ENCODE peak calls at places on chromosomes 6 and 20, in nine cellular contexts. L, R, I, Y, G, S, B, J and O are unnamed samples.
A peak's percentile ranks its signal among the peaks of the same experiment; 100 is the strongest.

GRCh38 chr6:83429857-83430605 is 820 bp downstream of the ME1 start:
- DNase-seq in G (no peak), Y (no peak), L (no peak), R (peak; percentile 23), I (no peak), B (peak; percentile 43), S (peak; percentile 15), J (no peak), O (no peak)

GRCh38 chr6:44651604-44652003 is 264.1 kb downstream of the CDC5L start:
- DNase-seq in R (no peak), Y (no peak), I (no peak), S (no peak), G (no peak), L (no peak), J (no peak), B (no peak), O (no peak)

GRCh38 chr6:2029952-2030351 is 215.5 kb downstream of the GMDS start:
- DNase-seq in J (no peak), R (no peak), B (no peak), L (no peak), I (no peak), Y (no peak), G (no peak), S (no peak), O (no peak)

GRCh38 chr6:33935439-33936080 is 131.8 kb upstream of the MLN start:
- DNase-seq in Y (no peak), I (no peak), S (no peak), R (no peak), G (no peak), B (peak; percentile 58), L (no peak), J (no peak), O (peak; percentile 52)

GRCh38 chr20:33444797-33445560 is 1.4 kb upstream of the SNTA1 start:
- DNase-seq in L (no peak), B (no peak), I (no peak), S (no peak), R (no peak), J (no peak), G (peak; percentile 10), Y (no peak), O (no peak)

GRCh38 chr20:19986419-19986818 is 30.7 kb upstream of the NAA20 start:
- DNase-seq in L (no peak), G (no peak), Y (no peak), I (no peak), R (no peak), B (no peak), S (no peak), J (no peak), O (no peak)

GRCh38 chr6:9487128-9487527 is 927.7 kb downstream of the TFAP2A start:
- DNase-seq in Y (no peak), G (no peak), J (no peak), S (no peak), R (no peak), L (no peak), I (no peak), B (no peak), O (no peak)

GRCh38 chr20:10434467-10434831 is 427 bp upstream of the MKKS start:
- DNase-seq in J (peak; percentile 91), L (peak; percentile 98), S (peak; percentile 94), B (peak; percentile 86), Y (peak; percentile 85), R (peak; percentile 80), G (peak; percentile 73), I (peak; percentile 88), O (peak; percentile 91)

GRCh38 chr6:95439741-95440140 is 137.6 kb upstream of the MANEA start:
- DNase-seq in J (no peak), B (no peak), Y (no peak), S (no peak), R (no peak), I (no peak), G (no peak), L (no peak), O (no peak)

GRCh38 chr6:113763883-113764282 is 93.3 kb upstream of the MARCKS start:
- DNase-seq in R (no peak), J (no peak), I (no peak), Y (peak; percentile 60), L (no peak), S (no peak), G (no peak), B (no peak), O (no peak)

GRCh38 chr20:44357020-44357419 is 1.5 kb downstream of the HNF4A start:
- DNase-seq in I (no peak), R (no peak), L (no peak), J (no peak), S (no peak), B (no peak), G (no peak), Y (no peak), O (no peak)

GRCh38 chr6:52574709-52575489 is 2.0 kb downstream of the TRAM2 start:
- DNase-seq in R (no peak), L (no peak), Y (no peak), G (peak; percentile 69), S (no peak), J (no peak), I (no peak), B (no peak), O (no peak)

GRCh38 chr6:33830635-33831240 is 26.9 kb upstream of the MLN start:
- DNase-seq in J (no peak), S (no peak), I (no peak), Y (no peak), B (no peak), L (no peak), G (no peak), R (no peak), O (no peak)

GRCh38 chr6:138588805-138589434 is 89.6 kb upstream of the NHSL1 start:
- DNase-seq in L (peak; percentile 57), G (peak; percentile 30), I (peak; percentile 62), J (peak; percentile 56), B (peak; percentile 53), R (peak; percentile 69), S (peak; percentile 52), Y (peak; percentile 25), O (peak; percentile 53)

DNA sequence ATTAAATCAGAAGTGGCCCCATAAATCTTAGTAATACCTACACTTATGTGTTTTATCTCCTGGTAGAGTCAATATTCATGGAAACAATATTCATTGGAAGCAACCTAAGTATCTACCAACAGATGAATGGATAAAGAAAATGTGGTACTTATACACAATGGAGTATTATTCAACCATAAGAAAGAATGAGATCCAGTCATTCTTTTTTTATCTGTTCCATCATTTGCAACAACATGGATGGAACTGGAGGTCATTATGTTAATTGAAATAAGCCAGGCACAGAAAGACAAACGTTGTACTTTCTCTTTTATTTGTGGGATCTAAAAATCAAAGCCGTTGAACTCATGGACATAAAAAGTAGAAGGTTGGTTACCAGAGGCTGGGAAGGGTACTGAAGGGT is 268.5 kb downstream of the ZFAND3 start:
- DNase-seq in S (no peak), Y (no peak), I (no peak), G (no peak), R (no peak), B (no peak), J (no peak), L (no peak), O (no peak)
- TF ChIP-seq CTCF in S (no peak), Y (no peak), I (no peak), G (no peak), R (no peak), B (no peak), J (no peak), L (no peak), O (no peak)

GRCh38 chr20:7841291-7841966 is 98.8 kb downstream of the HAO1 start:
- DNase-seq in S (no peak), Y (peak; percentile 73), B (no peak), L (no peak), J (no peak), G (no peak), I (no peak), R (no peak), O (no peak)
- TF ChIP-seq CTCF in S (no peak), Y (no peak), B (no peak), L (no peak), J (no peak), G (no peak), I (no peak), R (no peak), O (no peak)

GRCh38 chr6:90302320-90302719 is 5.7 kb upstream of the BACH2 start:
- DNase-seq in L (no peak), G (no peak), B (no peak), J (no peak), R (no peak), Y (no peak), S (no peak), I (no peak), O (no peak)
- TF ChIP-seq CTCF in L (no peak), G (no peak), B (no peak), J (no peak), R (no peak), Y (no peak), S (no peak), I (no peak), O (peak; percentile 57)

DNA sequence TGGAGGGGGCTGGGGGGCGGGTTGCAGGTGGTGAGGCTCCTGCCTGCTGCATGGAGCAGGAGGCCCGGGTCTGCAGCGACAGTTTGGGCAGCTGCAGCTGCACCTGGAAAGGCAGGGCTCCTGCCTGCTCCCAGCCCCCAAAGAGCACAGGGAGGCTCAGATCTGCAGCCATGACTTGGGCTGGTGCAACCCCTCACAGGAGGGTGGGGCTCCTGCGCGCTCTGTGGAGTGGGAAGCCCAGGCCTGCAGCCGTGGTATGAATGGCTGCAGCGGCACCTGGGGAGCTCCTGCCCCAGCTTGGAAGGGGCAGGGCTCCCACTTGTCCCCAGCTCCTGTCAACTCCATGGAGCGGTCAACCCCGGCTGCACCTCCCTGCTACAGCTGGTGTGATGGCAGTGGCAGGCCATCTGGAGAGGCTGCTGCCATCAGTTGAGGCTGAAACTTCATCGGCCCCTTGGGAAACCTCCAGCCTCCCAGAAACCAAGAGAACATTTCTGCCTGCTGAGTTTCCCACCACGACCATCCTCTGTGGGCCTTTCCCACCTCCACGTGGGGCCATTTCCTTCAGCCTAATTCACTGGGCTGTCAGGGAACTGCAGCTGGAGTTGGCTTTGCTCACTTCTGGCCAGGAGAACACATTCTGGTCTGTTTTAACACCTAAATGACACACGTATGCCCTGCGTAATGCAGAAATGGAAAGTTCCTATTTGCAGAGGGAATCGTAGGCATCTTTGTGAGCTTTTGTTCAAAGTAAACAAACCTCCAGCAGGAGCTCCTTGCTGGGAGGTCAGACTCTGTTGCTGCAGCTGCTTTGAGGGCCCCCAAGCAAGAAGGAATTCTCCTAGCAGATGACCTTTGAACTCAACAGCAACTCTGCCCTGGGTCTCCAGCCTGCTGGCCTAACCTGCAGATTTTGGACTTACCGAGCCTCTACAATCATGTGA is 429.0 kb downstream of the PREX1 start:
- DNase-seq in I (no peak), R (no peak), G (no peak), Y (no peak), L (no peak), J (no peak), S (no peak), B (peak; percentile 34), O (no peak)
- TF ChIP-seq CTCF in I (no peak), R (no peak), G (no peak), Y (no peak), L (no peak), J (no peak), S (no peak), B (no peak), O (no peak)